ENCODE peak calls at places on chromosome 7, in eight cellular contexts. A is HEK293T, Y is body of pancreas, N is COR-L47, H is activated T-cell treated with anti-CD3 and anti-CD28 coated beads for 1 hour, S is Peyer's patch, G is fibroblast of pulmonary artery, Q is SJSA1. B is an unnamed sample.

GRCh38 chr7:2698581-2699288 is 10.7 kb downstream of the AMZ1 start:
- DNase-seq in Y (no peak), H (peak), A (no peak), S (peak), Q (no peak), G (no peak), N (no peak), B (no peak)

GRCh38 chr7:85630904-85631582 is 444.2 kb upstream of the SEMA3D start:
- DNase-seq in G (peak), H (no peak), Y (no peak), Q (no peak), N (peak), A (no peak), S (no peak), B (no peak)

GRCh38 chr7:134905375-134905774 is 80.9 kb upstream of the AGBL3 start:
- DNase-seq in H (no peak), G (peak), N (no peak), Y (peak), Q (no peak), A (no peak), S (peak), B (peak)

GRCh38 chr7:2523941-2524807 is 4.6 kb downstream of the LFNG start:
- DNase-seq in A (no peak), S (peak), H (no peak), Y (peak), Q (peak), N (peak), G (peak), B (peak)

GRCh38 chr7:66233638-66234037 is 28.5 kb downstream of the TPST1 start:
- DNase-seq in A (no peak), Q (no peak), N (no peak), H (no peak), Y (no peak), S (no peak), G (no peak), B (no peak)

GRCh38 chr7:152667900-152668440 is 8.0 kb downstream of the XRCC2 start:
- DNase-seq in Y (no peak), H (no peak), S (no peak), N (no peak), A (no peak), G (no peak), Q (no peak), B (no peak)

GRCh38 chr7:27641576-27642230 is 21.0 kb downstream of the HIBADH start:
- DNase-seq in H (no peak), G (peak), A (no peak), S (no peak), N (no peak), Q (peak), Y (no peak), B (no peak)

GRCh38 chr7:148481965-148482626 is 108.5 kb upstream of the C7orf33 start:
- DNase-seq in Q (no peak), H (no peak), G (no peak), S (no peak), Y (no peak), N (no peak), A (no peak), B (no peak)

GRCh38 chr7:150368884-150369739 is 490 bp downstream of the REPIN1 start:
- DNase-seq in G (peak), S (peak), Q (peak), Y (peak), N (peak), A (peak), H (peak), B (peak)

GRCh38 chr7:291302-292092 is 1.5 kb downstream of the FOXL3 start:
- DNase-seq in Y (no peak), A (no peak), G (no peak), Q (no peak), H (no peak), N (no peak), S (no peak), B (no peak)

GRCh38 chr7:1455955-1456354 is 3.3 kb downstream of the MICALL2 start:
- DNase-seq in G (no peak), H (no peak), N (no peak), A (no peak), Y (no peak), S (no peak), Q (no peak), B (no peak)

GRCh38 chr7:50544992-50545391 is 20.2 kb downstream of the DDC start:
- DNase-seq in G (no peak), H (no peak), Y (no peak), S (no peak), N (no peak), A (no peak), Q (no peak), B (no peak)

GRCh38 chr7:110621289-110621688 is 469.6 kb upstream of the LRRN3 start:
- DNase-seq in S (no peak), N (no peak), A (no peak), Q (no peak), Y (peak), G (no peak), H (no peak), B (no peak)

GRCh38 chr7:148982596-148983219 is 45.6 kb downstream of the PDIA4 start:
- DNase-seq in A (peak), N (no peak), Q (no peak), G (peak), H (no peak), Y (peak), S (no peak), B (no peak)

GRCh38 chr7:6306471-6306870 is 34.0 kb upstream of the CYTH3 start:
- DNase-seq in A (no peak), S (no peak), Q (peak), N (no peak), Y (no peak), H (no peak), G (peak), B (no peak)

GRCh38 chr7:36190447-36191291 is 37.6 kb downstream of the EEPD1 start:
- DNase-seq in Q (no peak), H (no peak), S (no peak), Y (peak), A (no peak), N (no peak), G (no peak), B (no peak)

GRCh38 chr7:90320801-90321494 is at the start of gene FAM237B:
- DNase-seq in H (no peak), N (no peak), G (peak), Q (no peak), Y (no peak), S (no peak), A (peak), B (no peak)

GRCh38 chr7:23012797-23013714 is 874 bp downstream of the HYCC1 start:
- DNase-seq in Q (no peak), A (peak), H (no peak), N (peak), G (no peak), S (peak), Y (no peak), B (peak)

GRCh38 chr7:47303014-47303694 is 278.8 kb downstream of the TNS3 start:
- DNase-seq in Q (no peak), H (no peak), A (no peak), S (no peak), N (no peak), G (no peak), Y (no peak), B (no peak)

GRCh38 chr7:17521437-17521836 is 223.0 kb downstream of the AHR start:
- DNase-seq in N (no peak), H (no peak), Q (no peak), A (no peak), Y (no peak), G (peak), S (no peak), B (no peak)

GRCh38 chr7:155834486-155835048 is 22.3 kb upstream of the SHH start:
- DNase-seq in S (no peak), Y (no peak), G (no peak), H (no peak), Q (no peak), N (no peak), A (no peak), B (no peak)

GRCh38 chr7:128020161-128020560 is 11.1 kb downstream of the LRRC4 start:
- DNase-seq in A (no peak), S (no peak), Q (no peak), Y (no peak), H (no peak), G (no peak), N (no peak), B (no peak)

GRCh38 chr7:98483964-98484545 is 83.2 kb upstream of the BAIAP2L1 start:
- DNase-seq in Q (no peak), N (no peak), G (no peak), S (no peak), H (no peak), Y (no peak), A (no peak), B (no peak)

GRCh38 chr7:47394216-47394615 is 187.7 kb downstream of the TNS3 start:
- DNase-seq in G (no peak), Q (no peak), S (peak), Y (no peak), H (no peak), A (no peak), N (no peak), B (peak)